ENCODE peak calls at places on chromosomes 5 and 9, in four cellular contexts. D is naive thymus-derived CD4-positive, alpha-beta T cell; W is tibial artery; Y is astrocyte. A is an unnamed sample.

GRCh38 chr5:132591140-132591539 is 34.4 kb downstream of the RAD50 start:
- DNase-seq in W (no peak), D (no peak), Y (no peak), A (no peak)

GRCh38 chr9:32627394-32627954 is 8.0 kb downstream of the TAF1L start:
- DNase-seq in Y (peak; percentile 29), D (no peak), W (no peak), A (no peak)

GRCh38 chr5:37715361-37715760 is 124.5 kb downstream of the GDNF start:
- DNase-seq in Y (no peak), D (no peak), W (no peak), A (no peak)

GRCh38 chr5:73519531-73520283 is 21.5 kb downstream of the BTF3 start:
- DNase-seq in Y (peak; percentile 59), W (no peak), D (peak; percentile 29), A (peak; percentile 14)

GRCh38 chr5:573976-574375 is 38.2 kb upstream of the CEP72 start:
- DNase-seq in W (no peak), Y (no peak), D (no peak), A (no peak)

GRCh38 chr5:59134770-59135169 is 551.9 kb downstream of the RAB3C start:
- DNase-seq in Y (no peak), D (no peak), W (no peak), A (no peak)

GRCh38 chr5:65925601-65926275 is 637 bp upstream of the ERBIN start:
- DNase-seq in W (peak; percentile 91), D (peak; percentile 75), Y (peak; percentile 83), A (no peak)

GRCh38 chr9:135221951-135222631 is 134.6 kb downstream of the OLFM1 start:
- DNase-seq in Y (no peak), W (no peak), D (no peak), A (no peak)

GRCh38 chr9:38298503-38298902 is 94.0 kb upstream of the ALDH1B1 start:
- DNase-seq in D (no peak), W (no peak), Y (no peak), A (no peak)

GRCh38 chr9:134331186-134332025 is 5.2 kb downstream of the RXRA start:
- DNase-seq in Y (no peak), W (no peak), D (no peak), A (no peak)

GRCh38 chr5:59810041-59810440 is 83.5 kb downstream of the PDE4D start:
- DNase-seq in D (peak; percentile 37), Y (peak; percentile 30), W (peak; percentile 86), A (peak; percentile 5)

GRCh38 chr5:146947181-146947941 is 68.8 kb upstream of the PPP2R2B start:
- DNase-seq in D (no peak), W (no peak), Y (no peak), A (no peak)

GRCh38 chr9:5886114-5886939 is 4.4 kb upstream of the MLANA start:
- DNase-seq in W (peak; percentile 76), Y (peak; percentile 24), D (peak; percentile 57), A (no peak)

GRCh38 chr5:61735999-61736398 is 403.9 kb downstream of the ZSWIM6 start:
- DNase-seq in W (no peak), D (no peak), Y (no peak), A (no peak)

GRCh38 chr9:104961238-104961637 is 33.3 kb upstream of the ABCA1 start:
- DNase-seq in W (no peak), D (no peak), Y (peak; percentile 35), A (no peak)

GRCh38 chr9:77726289-77726688 is 78.2 kb upstream of the GNA14 start:
- DNase-seq in D (no peak), Y (peak; percentile 54), W (no peak), A (no peak)

GRCh38 chr5:135054546-135054945 is 20.5 kb upstream of the PITX1 start:
- DNase-seq in D (no peak), W (no peak), Y (no peak), A (no peak)

GRCh38 chr5:123387313-123387712 is 35.9 kb downstream of the CEP120 start:
- DNase-seq in Y (peak; percentile 44), W (no peak), D (no peak), A (no peak)

GRCh38 chr9:112061152-112061740 is 113.9 kb downstream of the SUSD1 start:
- DNase-seq in W (peak; percentile 78), Y (peak; percentile 99), D (no peak), A (peak; percentile 36)

GRCh38 chr9:34380511-34381315 is 4.0 kb upstream of the MYORG start:
- DNase-seq in Y (peak; percentile 44), D (peak; percentile 64), W (peak; percentile 83), A (no peak)

GRCh38 chr5:96459313-96460109 is 26.5 kb upstream of the PCSK1 start:
- DNase-seq in Y (no peak), W (no peak), D (no peak), A (no peak)

GRCh38 chr5:169242175-169242848 is 58.6 kb downstream of the SLIT3 start:
- DNase-seq in Y (no peak), W (no peak), D (no peak), A (no peak)

GRCh38 chr5:68441309-68441708 is 225.8 kb downstream of the PIK3R1 start:
- DNase-seq in D (no peak), Y (no peak), W (no peak), A (no peak)

GRCh38 chr9:127567898-127568617 is 44.0 kb upstream of the STXBP1 start:
- DNase-seq in Y (no peak), W (no peak), D (no peak), A (no peak)

GRCh38 chr9:124077915-124078572 is 66.5 kb downstream of the LHX2 start:
- DNase-seq in W (no peak), Y (no peak), D (no peak), A (no peak)

GRCh38 chr9:468766-469496 is 254.3 kb downstream of the DOCK8 start:
- DNase-seq in Y (no peak), W (no peak), D (no peak), A (no peak)

GRCh38 chr5:83487155-83487554 is 15.6 kb downstream of the VCAN start:
- DNase-seq in Y (no peak), D (no peak), W (no peak), A (no peak)

GRCh38 chr5:83488821-83489220 is 17.3 kb downstream of the VCAN start:
- DNase-seq in Y (no peak), D (no peak), W (no peak), A (no peak)

GRCh38 chr5:83485842-83486241 is 14.3 kb downstream of the VCAN start:
- DNase-seq in D (no peak), Y (no peak), W (no peak), A (no peak)

GRCh38 chr5:83490203-83490602 is 18.7 kb downstream of the VCAN start:
- DNase-seq in W (no peak), D (no peak), Y (no peak), A (no peak)

DNA sequence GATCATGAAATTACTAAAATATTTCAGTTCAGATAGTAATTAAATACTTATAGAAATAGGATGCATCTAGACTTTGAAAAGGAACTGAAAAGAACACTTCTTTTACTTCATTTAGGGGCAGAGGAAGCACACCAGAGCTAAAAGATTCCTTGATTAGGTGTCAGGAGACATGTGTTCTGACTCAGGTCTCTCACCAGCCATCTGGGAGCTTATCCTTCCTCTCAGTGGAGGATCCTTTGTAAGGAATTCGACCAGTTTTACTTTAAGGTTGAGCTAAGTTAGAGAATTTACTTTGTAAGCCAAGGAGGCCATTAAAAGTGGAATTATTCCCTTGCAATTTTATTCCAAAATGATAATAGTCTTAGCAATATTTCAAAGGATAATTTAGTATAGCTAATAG is 16.7 kb downstream of the VCAN start:
- DNase-seq in Y (peak; percentile 35), D (no peak), W (no peak), A (no peak)
- H3K27ac ChIP-seq in Y (no peak overlapping the region), D (no peak overlapping the region), W (no peak overlapping the region), A (no peak overlapping the region)

DNA sequence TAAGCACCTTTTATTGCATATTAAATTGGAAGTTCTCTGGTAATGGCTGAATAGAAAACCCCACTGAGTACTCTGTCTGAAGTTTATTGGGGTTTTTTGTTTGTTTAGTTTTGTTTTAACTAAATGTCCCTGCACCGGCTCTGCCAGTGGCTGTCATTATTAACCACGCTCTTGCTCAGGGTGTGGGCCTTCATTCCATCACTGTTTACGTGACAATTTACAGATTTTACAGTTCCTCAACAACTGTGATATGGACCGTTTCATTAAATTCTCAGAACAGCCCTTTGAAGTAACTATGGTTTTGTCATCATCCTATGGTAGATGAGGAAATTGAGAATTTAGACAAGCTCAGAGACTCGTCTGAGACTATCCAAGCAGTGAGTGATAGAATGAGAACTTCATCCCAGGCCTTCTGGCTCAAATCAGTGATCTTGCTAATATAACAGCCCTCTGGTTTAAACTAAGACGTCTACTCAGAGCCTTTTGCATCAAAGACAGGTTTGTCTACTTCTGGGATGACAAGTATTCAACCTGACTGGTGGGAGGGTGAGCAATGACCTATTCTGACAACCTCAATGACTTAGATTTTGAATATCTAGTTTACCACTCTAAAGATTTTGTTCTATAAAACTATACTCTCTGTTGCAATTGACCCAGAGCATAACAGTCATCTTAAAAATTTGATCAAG is 77.3 kb upstream of the MAP3K1 start:
- DNase-seq in D (no peak), W (no peak), Y (no peak), A (no peak)
- H3K4me1 ChIP-seq in D (peaks cover 14% of the 10 kb centered on the region), W (peaks cover 11% of the 10 kb centered on the region), Y (no peaks in the 10 kb centered on the region), A (peaks cover 51% of the 10 kb centered on the region)

DNA sequence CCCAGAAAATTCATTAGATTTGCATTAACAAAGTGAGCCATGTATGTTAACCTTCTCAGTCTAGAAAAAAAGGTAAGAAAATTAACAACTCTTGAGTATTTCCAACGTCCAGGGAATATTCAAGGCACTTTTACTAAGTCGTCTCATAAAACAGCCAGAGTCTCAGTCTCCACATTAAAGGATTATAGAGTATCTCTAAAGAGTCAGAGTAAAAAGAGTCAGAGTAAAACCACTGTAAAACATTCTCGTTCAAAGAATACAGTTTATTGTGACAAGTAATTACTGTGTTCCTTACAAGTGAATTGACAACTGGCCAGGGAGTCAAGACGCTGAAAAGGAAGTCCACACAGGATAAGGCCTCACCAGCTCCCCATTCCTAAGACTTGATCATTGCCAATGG is 97.2 kb upstream of the ISL1 start:
- DNase-seq in D (no peak), W (no peak), Y (no peak), A (no peak)
- H3K27ac ChIP-seq in D (no peak overlapping the region), W (no peak overlapping the region), Y (no peak overlapping the region), A (no peak overlapping the region)

GRCh38 chr9:113562653-113563381 is 99.3 kb downstream of the RGS3 start:
- DNase-seq in D (no peak), W (peak; percentile 51), Y (no peak), A (no peak)

GRCh38 chr9:113566712-113567071 is 103.2 kb downstream of the RGS3 start:
- DNase-seq in Y (no peak), W (peak; percentile 94), D (no peak), A (no peak)

GRCh38 chr9:113564804-113565237 is 101.3 kb downstream of the RGS3 start:
- DNase-seq in D (no peak), W (peak; percentile 94), Y (peak; percentile 59), A (no peak)

GRCh38 chr9:113566011-113566711 is 102.6 kb downstream of the RGS3 start:
- DNase-seq in D (no peak), Y (no peak), W (peak; percentile 68), A (no peak)

DNA sequence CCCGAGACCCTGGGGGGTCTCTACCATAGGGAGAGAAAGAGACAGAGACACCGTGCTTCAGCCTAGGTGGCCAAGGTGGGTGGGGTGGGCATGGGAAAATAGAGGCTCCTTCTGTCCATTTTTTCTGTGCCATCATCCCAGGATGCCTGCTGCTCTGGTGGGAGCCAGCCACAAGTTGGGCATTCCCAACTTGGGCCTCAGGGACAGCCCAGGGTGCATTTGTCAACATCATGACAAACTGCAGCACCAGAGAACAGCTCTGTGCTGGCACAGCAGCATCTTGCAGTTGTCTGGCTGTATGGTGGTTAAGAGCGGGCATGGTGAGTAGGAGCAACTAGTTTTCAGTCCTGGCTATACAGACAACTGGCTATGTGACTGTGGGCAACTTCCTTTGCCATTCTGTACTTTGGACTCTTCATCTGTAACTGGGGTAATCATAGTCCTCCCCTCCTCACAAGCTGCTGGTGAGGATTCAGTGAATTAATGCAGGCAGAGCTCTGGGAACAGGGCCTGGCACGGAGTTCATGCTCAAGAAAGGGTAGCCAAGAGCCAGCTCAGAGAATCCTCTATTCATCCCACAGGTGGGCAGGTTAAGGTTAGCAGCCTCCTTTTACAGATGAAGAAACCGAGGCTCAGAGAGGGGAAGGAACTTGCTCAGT is 100.5 kb downstream of the RGS3 start:
- DNase-seq in D (no peak), Y (no peak), W (peak; percentile 58), A (no peak)
- H3K4me1 ChIP-seq in D (peaks cover 6% of the 10 kb centered on the region), Y (peaks cover 32% of the 10 kb centered on the region), W (peaks cover 69% of the 10 kb centered on the region), A (peaks cover 83% of the 10 kb centered on the region)